ENCODE peak calls at places on chromosomes 1 and 21, in ten cellular contexts. One of them, this sample, is unnamed.

GRCh38 chr1:17122449-17123194 is 3.4 kb upstream of the PADI2 start:
- DNase-seq in activated CD4-positive, alpha-beta T cell treated with anti-CD3 and anti-CD28 coated beads, Interleukin-2, amount 10 ng/mL, durations not matched to agents 24 days and 14 days: no peak
- DNase-seq in GM23248: peak; percentile 41
- DNase-seq in HT1080: no peak
- DNase-seq in NCI-H1092: no peak
- DNase-seq in Kasumi-1: no peak
- DNase-seq in AG04450: peak; percentile 42
- DNase-seq in stimulated activated CD8-positive, alpha-beta memory T cell treated with anti-CD3 and anti-CD28 coated beads, Interleukin-4, amount 100 ng/mL, for 1 hour: no peak
- DNase-seq in AG09319: no peak
- DNase-seq in choroid plexus epithelial cell: peak; percentile 70
- DNase-seq in this sample: no peak

GRCh38 chr1:83807792-83808191 is 191.1 kb downstream of the TTLL7 start:
- DNase-seq in activated CD4-positive, alpha-beta T cell treated with anti-CD3 and anti-CD28 coated beads, Interleukin-2, amount 10 ng/mL, durations not matched to agents 24 days and 14 days: no peak
- DNase-seq in GM23248: no peak
- DNase-seq in HT1080: no peak
- DNase-seq in NCI-H1092: no peak
- DNase-seq in Kasumi-1: no peak
- DNase-seq in AG04450: no peak
- DNase-seq in stimulated activated CD8-positive, alpha-beta memory T cell treated with anti-CD3 and anti-CD28 coated beads, Interleukin-4, amount 100 ng/mL, for 1 hour: no peak
- DNase-seq in AG09319: no peak
- DNase-seq in choroid plexus epithelial cell: no peak
- DNase-seq in this sample: peak; percentile 11

GRCh38 chr21:27536319-27536718 is 569.4 kb upstream of the ADAMTS5 start:
- DNase-seq in activated CD4-positive, alpha-beta T cell treated with anti-CD3 and anti-CD28 coated beads, Interleukin-2, amount 10 ng/mL, durations not matched to agents 24 days and 14 days: no peak
- DNase-seq in GM23248: peak; percentile 44
- DNase-seq in HT1080: peak; percentile 8
- DNase-seq in NCI-H1092: no peak
- DNase-seq in Kasumi-1: no peak
- DNase-seq in AG04450: peak; percentile 6
- DNase-seq in stimulated activated CD8-positive, alpha-beta memory T cell treated with anti-CD3 and anti-CD28 coated beads, Interleukin-4, amount 100 ng/mL, for 1 hour: no peak
- DNase-seq in AG09319: no peak
- DNase-seq in choroid plexus epithelial cell: peak; percentile 49
- DNase-seq in this sample: no peak

GRCh38 chr1:7422966-7423365 is 348.1 kb upstream of the VAMP3 start:
- DNase-seq in activated CD4-positive, alpha-beta T cell treated with anti-CD3 and anti-CD28 coated beads, Interleukin-2, amount 10 ng/mL, durations not matched to agents 24 days and 14 days: no peak
- DNase-seq in GM23248: no peak
- DNase-seq in HT1080: no peak
- DNase-seq in NCI-H1092: no peak
- DNase-seq in Kasumi-1: no peak
- DNase-seq in AG04450: no peak
- DNase-seq in stimulated activated CD8-positive, alpha-beta memory T cell treated with anti-CD3 and anti-CD28 coated beads, Interleukin-4, amount 100 ng/mL, for 1 hour: no peak
- DNase-seq in AG09319: no peak
- DNase-seq in choroid plexus epithelial cell: no peak
- DNase-seq in this sample: no peak

GRCh38 chr1:206608108-206608698 is 4.1 kb downstream of the EIF2D start:
- DNase-seq in activated CD4-positive, alpha-beta T cell treated with anti-CD3 and anti-CD28 coated beads, Interleukin-2, amount 10 ng/mL, durations not matched to agents 24 days and 14 days: peak; percentile 87
- DNase-seq in GM23248: peak; percentile 68
- DNase-seq in HT1080: peak; percentile 48
- DNase-seq in NCI-H1092: peak; percentile 7
- DNase-seq in Kasumi-1: peak; percentile 72
- DNase-seq in AG04450: no peak
- DNase-seq in stimulated activated CD8-positive, alpha-beta memory T cell treated with anti-CD3 and anti-CD28 coated beads, Interleukin-4, amount 100 ng/mL, for 1 hour: no peak
- DNase-seq in AG09319: no peak
- DNase-seq in choroid plexus epithelial cell: peak; percentile 57
- DNase-seq in this sample: peak; percentile 28

GRCh38 chr1:60423181-60423780 is 349.7 kb upstream of the C1orf87 start:
- DNase-seq in activated CD4-positive, alpha-beta T cell treated with anti-CD3 and anti-CD28 coated beads, Interleukin-2, amount 10 ng/mL, durations not matched to agents 24 days and 14 days: no peak
- DNase-seq in GM23248: no peak
- DNase-seq in HT1080: no peak
- DNase-seq in NCI-H1092: no peak
- DNase-seq in Kasumi-1: no peak
- DNase-seq in AG04450: no peak
- DNase-seq in stimulated activated CD8-positive, alpha-beta memory T cell treated with anti-CD3 and anti-CD28 coated beads, Interleukin-4, amount 100 ng/mL, for 1 hour: no peak
- DNase-seq in AG09319: no peak
- DNase-seq in choroid plexus epithelial cell: no peak
- DNase-seq in this sample: no peak

GRCh38 chr1:46719689-46720088 is 775 bp upstream of the EFCAB14 start:
- DNase-seq in activated CD4-positive, alpha-beta T cell treated with anti-CD3 and anti-CD28 coated beads, Interleukin-2, amount 10 ng/mL, durations not matched to agents 24 days and 14 days: no peak
- DNase-seq in GM23248: no peak
- DNase-seq in HT1080: no peak
- DNase-seq in NCI-H1092: no peak
- DNase-seq in Kasumi-1: no peak
- DNase-seq in AG04450: no peak
- DNase-seq in stimulated activated CD8-positive, alpha-beta memory T cell treated with anti-CD3 and anti-CD28 coated beads, Interleukin-4, amount 100 ng/mL, for 1 hour: no peak
- DNase-seq in AG09319: no peak
- DNase-seq in choroid plexus epithelial cell: no peak
- DNase-seq in this sample: no peak

GRCh38 chr1:31875636-31876236 is 59.9 kb upstream of the SPOCD1 start:
- DNase-seq in activated CD4-positive, alpha-beta T cell treated with anti-CD3 and anti-CD28 coated beads, Interleukin-2, amount 10 ng/mL, durations not matched to agents 24 days and 14 days: no peak
- DNase-seq in GM23248: no peak
- DNase-seq in HT1080: no peak
- DNase-seq in NCI-H1092: no peak
- DNase-seq in Kasumi-1: no peak
- DNase-seq in AG04450: no peak
- DNase-seq in stimulated activated CD8-positive, alpha-beta memory T cell treated with anti-CD3 and anti-CD28 coated beads, Interleukin-4, amount 100 ng/mL, for 1 hour: no peak
- DNase-seq in AG09319: no peak
- DNase-seq in choroid plexus epithelial cell: no peak
- DNase-seq in this sample: no peak

GRCh38 chr1:245258271-245258920 is 103.6 kb downstream of the KIF26B start:
- DNase-seq in activated CD4-positive, alpha-beta T cell treated with anti-CD3 and anti-CD28 coated beads, Interleukin-2, amount 10 ng/mL, durations not matched to agents 24 days and 14 days: no peak
- DNase-seq in GM23248: peak; percentile 18
- DNase-seq in HT1080: peak; percentile 30
- DNase-seq in NCI-H1092: peak; percentile 56
- DNase-seq in Kasumi-1: no peak
- DNase-seq in AG04450: no peak
- DNase-seq in stimulated activated CD8-positive, alpha-beta memory T cell treated with anti-CD3 and anti-CD28 coated beads, Interleukin-4, amount 100 ng/mL, for 1 hour: no peak
- DNase-seq in AG09319: no peak
- DNase-seq in choroid plexus epithelial cell: no peak
- DNase-seq in this sample: no peak

GRCh38 chr1:43783096-43783670 is 75.8 kb downstream of the ST3GAL3 start:
- DNase-seq in activated CD4-positive, alpha-beta T cell treated with anti-CD3 and anti-CD28 coated beads, Interleukin-2, amount 10 ng/mL, durations not matched to agents 24 days and 14 days: no peak
- DNase-seq in GM23248: no peak
- DNase-seq in HT1080: no peak
- DNase-seq in NCI-H1092: no peak
- DNase-seq in Kasumi-1: no peak
- DNase-seq in AG04450: no peak
- DNase-seq in stimulated activated CD8-positive, alpha-beta memory T cell treated with anti-CD3 and anti-CD28 coated beads, Interleukin-4, amount 100 ng/mL, for 1 hour: no peak
- DNase-seq in AG09319: no peak
- DNase-seq in choroid plexus epithelial cell: no peak
- DNase-seq in this sample: no peak

GRCh38 chr1:53550201-53550741 is 91.1 kb downstream of the DMRTB1 start:
- DNase-seq in activated CD4-positive, alpha-beta T cell treated with anti-CD3 and anti-CD28 coated beads, Interleukin-2, amount 10 ng/mL, durations not matched to agents 24 days and 14 days: no peak
- DNase-seq in GM23248: peak; percentile 69
- DNase-seq in HT1080: no peak
- DNase-seq in NCI-H1092: no peak
- DNase-seq in Kasumi-1: no peak
- DNase-seq in AG04450: no peak
- DNase-seq in stimulated activated CD8-positive, alpha-beta memory T cell treated with anti-CD3 and anti-CD28 coated beads, Interleukin-4, amount 100 ng/mL, for 1 hour: no peak
- DNase-seq in AG09319: no peak
- DNase-seq in choroid plexus epithelial cell: peak; percentile 73
- DNase-seq in this sample: no peak

GRCh38 chr1:25609921-25610320 is 6.7 kb upstream of the MAN1C1 start:
- DNase-seq in activated CD4-positive, alpha-beta T cell treated with anti-CD3 and anti-CD28 coated beads, Interleukin-2, amount 10 ng/mL, durations not matched to agents 24 days and 14 days: no peak
- DNase-seq in GM23248: peak; percentile 27
- DNase-seq in HT1080: no peak
- DNase-seq in NCI-H1092: no peak
- DNase-seq in Kasumi-1: no peak
- DNase-seq in AG04450: no peak
- DNase-seq in stimulated activated CD8-positive, alpha-beta memory T cell treated with anti-CD3 and anti-CD28 coated beads, Interleukin-4, amount 100 ng/mL, for 1 hour: no peak
- DNase-seq in AG09319: no peak
- DNase-seq in choroid plexus epithelial cell: peak; percentile 60
- DNase-seq in this sample: no peak

GRCh38 chr1:98669355-98670296 is 8.1 kb downstream of the SNX7 start:
- DNase-seq in activated CD4-positive, alpha-beta T cell treated with anti-CD3 and anti-CD28 coated beads, Interleukin-2, amount 10 ng/mL, durations not matched to agents 24 days and 14 days: no peak
- DNase-seq in GM23248: peak; percentile 81
- DNase-seq in HT1080: no peak
- DNase-seq in NCI-H1092: no peak
- DNase-seq in Kasumi-1: no peak
- DNase-seq in AG04450: no peak
- DNase-seq in stimulated activated CD8-positive, alpha-beta memory T cell treated with anti-CD3 and anti-CD28 coated beads, Interleukin-4, amount 100 ng/mL, for 1 hour: no peak
- DNase-seq in AG09319: no peak
- DNase-seq in choroid plexus epithelial cell: no peak
- DNase-seq in this sample: no peak

GRCh38 chr21:45522381-45522780 is 19.9 kb downstream of the SLC19A1 start:
- DNase-seq in activated CD4-positive, alpha-beta T cell treated with anti-CD3 and anti-CD28 coated beads, Interleukin-2, amount 10 ng/mL, durations not matched to agents 24 days and 14 days: no peak
- DNase-seq in GM23248: no peak
- DNase-seq in HT1080: no peak
- DNase-seq in NCI-H1092: no peak
- DNase-seq in Kasumi-1: no peak
- DNase-seq in AG04450: no peak
- DNase-seq in stimulated activated CD8-positive, alpha-beta memory T cell treated with anti-CD3 and anti-CD28 coated beads, Interleukin-4, amount 100 ng/mL, for 1 hour: no peak
- DNase-seq in AG09319: no peak
- DNase-seq in choroid plexus epithelial cell: no peak
- DNase-seq in this sample: no peak

GRCh38 chr1:32494196-32494595 is 29.3 kb downstream of the ZBTB8B start:
- DNase-seq in activated CD4-positive, alpha-beta T cell treated with anti-CD3 and anti-CD28 coated beads, Interleukin-2, amount 10 ng/mL, durations not matched to agents 24 days and 14 days: no peak
- DNase-seq in GM23248: no peak
- DNase-seq in HT1080: no peak
- DNase-seq in NCI-H1092: no peak
- DNase-seq in Kasumi-1: no peak
- DNase-seq in AG04450: no peak
- DNase-seq in stimulated activated CD8-positive, alpha-beta memory T cell treated with anti-CD3 and anti-CD28 coated beads, Interleukin-4, amount 100 ng/mL, for 1 hour: no peak
- DNase-seq in AG09319: no peak
- DNase-seq in choroid plexus epithelial cell: peak; percentile 34
- DNase-seq in this sample: peak; percentile 70

GRCh38 chr21:45220714-45221113 is 67.0 kb downstream of the POFUT2 start:
- DNase-seq in activated CD4-positive, alpha-beta T cell treated with anti-CD3 and anti-CD28 coated beads, Interleukin-2, amount 10 ng/mL, durations not matched to agents 24 days and 14 days: peak; percentile 51
- DNase-seq in GM23248: no peak
- DNase-seq in HT1080: no peak
- DNase-seq in NCI-H1092: no peak
- DNase-seq in Kasumi-1: no peak
- DNase-seq in AG04450: no peak
- DNase-seq in stimulated activated CD8-positive, alpha-beta memory T cell treated with anti-CD3 and anti-CD28 coated beads, Interleukin-4, amount 100 ng/mL, for 1 hour: no peak
- DNase-seq in AG09319: no peak
- DNase-seq in choroid plexus epithelial cell: no peak
- DNase-seq in this sample: no peak

GRCh38 chr1:15028117-15028516 is 125.4 kb upstream of the TMEM51 start:
- DNase-seq in activated CD4-positive, alpha-beta T cell treated with anti-CD3 and anti-CD28 coated beads, Interleukin-2, amount 10 ng/mL, durations not matched to agents 24 days and 14 days: no peak
- DNase-seq in GM23248: peak; percentile 98
- DNase-seq in HT1080: peak; percentile 39
- DNase-seq in NCI-H1092: no peak
- DNase-seq in Kasumi-1: no peak
- DNase-seq in AG04450: peak; percentile 24
- DNase-seq in stimulated activated CD8-positive, alpha-beta memory T cell treated with anti-CD3 and anti-CD28 coated beads, Interleukin-4, amount 100 ng/mL, for 1 hour: no peak
- DNase-seq in AG09319: peak; percentile 91
- DNase-seq in choroid plexus epithelial cell: peak; percentile 58
- DNase-seq in this sample: no peak